ENCODE peak calls at places on chromosome 2, in six cellular contexts. V, J, L, C, Q and G are unnamed samples.

GRCh38 chr2:148455791-148456190 is 188.8 kb upstream of the EPC2 start:
- DNase-seq in V (no peak), J (no peak), L (no peak), C (no peak), Q (no peak), G (no peak)

GRCh38 chr2:234258562-234259141 is 208.2 kb downstream of the SPP2 start:
- DNase-seq in V (no peak), J (peak), L (no peak), C (no peak), Q (no peak), G (no peak)

GRCh38 chr2:241853651-241854341 is 4.9 kb downstream of the PDCD1 start:
- DNase-seq in V (no peak), J (peak), L (peak), C (no peak), Q (no peak), G (no peak)

GRCh38 chr2:3761328-3761727 is 58.0 kb downstream of the DCDC2C start:
- DNase-seq in V (no peak), J (no peak), L (no peak), C (no peak), Q (no peak), G (no peak)

GRCh38 chr2:72111061-72111460 is 36.6 kb downstream of the CYP26B1 start:
- DNase-seq in V (no peak), J (no peak), L (no peak), C (no peak), Q (no peak), G (no peak)

GRCh38 chr2:230778350-230779140 is 65.9 kb downstream of the CAB39 start:
- DNase-seq in V (no peak), J (no peak), L (no peak), C (no peak), Q (no peak), G (no peak)

GRCh38 chr2:107255744-107256143 is 369.8 kb upstream of the ST6GAL2 start:
- DNase-seq in V (no peak), J (no peak), L (no peak), C (no peak), Q (no peak), G (no peak)

GRCh38 chr2:102082591-102083586 is 59.7 kb upstream of the IL1R1 start:
- DNase-seq in V (peak), J (peak), L (no peak), C (peak), Q (no peak), G (peak)

GRCh38 chr2:128069769-128070168 is 21.2 kb upstream of the UGGT1 start:
- DNase-seq in V (peak), J (peak), L (no peak), C (no peak), Q (no peak), G (peak)

GRCh38 chr2:240252191-240252871 is 111.9 kb upstream of the OTOS start:
- DNase-seq in V (no peak), J (no peak), L (no peak), C (no peak), Q (no peak), G (no peak)

GRCh38 chr2:217186565-217187218 is 326.8 kb upstream of the TNP1 start:
- DNase-seq in V (no peak), J (no peak), L (no peak), C (no peak), Q (no peak), G (no peak)

GRCh38 chr2:238591732-238592131 is 165.0 kb downstream of the ASB1 start:
- DNase-seq in V (no peak), J (no peak), L (no peak), C (no peak), Q (no peak), G (no peak)

GRCh38 chr2:74186038-74186437 is 7.4 kb upstream of the MOB1A start:
- DNase-seq in V (no peak), J (no peak), L (no peak), C (no peak), Q (no peak), G (no peak)

GRCh38 chr2:80930777-80931176 is 626.2 kb upstream of the LRRTM1 start:
- DNase-seq in V (no peak), J (no peak), L (no peak), C (no peak), Q (no peak), G (no peak)